ENCODE peak calls at places on chromosomes 16 and 17, in four cellular contexts. One of them, this sample, is unnamed. For H3K4me1, the result is how much of the 10 kb centered on the place peaks cover.

GRCh38 chr16:25734473-25735100 is 42.8 kb downstream of the HS3ST4 start:
- DNase-seq in adrenal gland: no peak
- DNase-seq in stomach: no peak
- DNase-seq in ascending aorta: no peak
- DNase-seq in this sample: no peak

GRCh38 chr17:40433551-40434384 is 9.5 kb upstream of the IGFBP4 start:
- DNase-seq in adrenal gland: no peak
- DNase-seq in stomach: no peak
- DNase-seq in ascending aorta: peak
- DNase-seq in this sample: peak

GRCh38 chr16:4538386-4539235 is at the start of gene CDIP1:
- DNase-seq in ascending aorta: peak
- DNase-seq in stomach: peak
- DNase-seq in adrenal gland: peak
- DNase-seq in this sample: peak

GRCh38 chr17:79627184-79627765 is 16.4 kb upstream of the RBFOX3 start:
- DNase-seq in ascending aorta: peak
- DNase-seq in adrenal gland: peak
- DNase-seq in stomach: peak
- DNase-seq in this sample: peak

GRCh38 chr17:2094891-2095535 is 40.1 kb downstream of the HIC1 start:
- DNase-seq in ascending aorta: peak
- DNase-seq in stomach: peak
- DNase-seq in adrenal gland: no peak
- DNase-seq in this sample: peak

GRCh38 chr17:77391668-77392375 is 251.1 kb downstream of the SEC14L1 start:
- DNase-seq in adrenal gland: no peak
- DNase-seq in ascending aorta: peak
- DNase-seq in stomach: no peak
- DNase-seq in this sample: no peak

GRCh38 chr16:75378616-75379015 is 54.7 kb downstream of the CFDP1 start:
- DNase-seq in adrenal gland: no peak
- DNase-seq in ascending aorta: no peak
- DNase-seq in stomach: no peak
- DNase-seq in this sample: no peak

GRCh38 chr17:7354262-7354781 is 634 bp upstream of the TMEM95 start:
- DNase-seq in stomach: no peak
- DNase-seq in ascending aorta: no peak
- DNase-seq in adrenal gland: no peak
- DNase-seq in this sample: no peak

GRCh38 chr16:12542818-12543699 is 260.6 kb downstream of the CPPED1 start:
- DNase-seq in ascending aorta: no peak
- DNase-seq in adrenal gland: no peak
- DNase-seq in stomach: no peak
- DNase-seq in this sample: no peak
- H3K27ac ChIP-seq in ascending aorta: no peak
- H3K27ac ChIP-seq in adrenal gland: no peak
- H3K27ac ChIP-seq in stomach: no peak
- H3K27ac ChIP-seq in this sample: no peak

GRCh38 chr16:68436581-68436980 is 11.7 kb downstream of the SMPD3 start:
- DNase-seq in adrenal gland: no peak
- DNase-seq in ascending aorta: no peak
- DNase-seq in stomach: no peak
- DNase-seq in this sample: no peak
- TF ChIP-seq CTCF in adrenal gland: no peak
- TF ChIP-seq CTCF in ascending aorta: no peak
- TF ChIP-seq CTCF in stomach: no peak
- TF ChIP-seq CTCF in this sample: peak

DNA sequence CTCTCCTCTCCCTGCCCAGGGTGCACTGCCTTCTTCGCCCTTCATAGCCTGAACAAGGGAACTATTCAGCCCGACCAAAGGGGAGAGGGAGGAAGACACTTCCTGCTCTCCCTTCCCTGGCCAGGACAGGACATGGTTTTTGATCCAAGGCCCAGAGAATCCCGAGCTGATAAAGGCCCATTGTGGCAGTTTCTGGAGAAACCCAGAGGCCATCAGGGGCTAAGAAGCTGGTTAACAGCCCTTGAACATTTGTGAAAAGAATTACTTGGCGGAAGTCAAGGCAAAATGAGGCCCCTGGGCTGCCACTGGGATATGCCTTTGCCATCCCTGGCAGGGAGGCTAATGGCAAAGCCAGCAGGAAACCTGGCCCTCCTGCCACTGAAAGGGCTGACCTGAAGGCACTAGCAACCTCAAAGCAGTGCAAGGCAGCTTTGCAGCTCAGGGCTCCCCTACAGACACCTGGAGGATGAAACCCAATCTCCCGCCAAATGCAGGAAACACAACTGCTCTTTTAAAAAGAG is 12.7 kb downstream of the PHB1 start:
- DNase-seq in adrenal gland: no peak
- DNase-seq in ascending aorta: no peak
- DNase-seq in stomach: no peak
- DNase-seq in this sample: no peak
- H3K4me1 ChIP-seq in adrenal gland: under half
- H3K4me1 ChIP-seq in ascending aorta: under half
- H3K4me1 ChIP-seq in stomach: under half
- H3K4me1 ChIP-seq in this sample: under half

GRCh38 chr17:42142371-42142896 is 12.4 kb downstream of the RAB5C start:
- DNase-seq in adrenal gland: no peak
- DNase-seq in stomach: no peak
- DNase-seq in ascending aorta: no peak
- DNase-seq in this sample: no peak
- H3K27ac ChIP-seq in adrenal gland: no peak
- H3K27ac ChIP-seq in stomach: no peak
- H3K27ac ChIP-seq in ascending aorta: peak
- H3K27ac ChIP-seq in this sample: peak

DNA sequence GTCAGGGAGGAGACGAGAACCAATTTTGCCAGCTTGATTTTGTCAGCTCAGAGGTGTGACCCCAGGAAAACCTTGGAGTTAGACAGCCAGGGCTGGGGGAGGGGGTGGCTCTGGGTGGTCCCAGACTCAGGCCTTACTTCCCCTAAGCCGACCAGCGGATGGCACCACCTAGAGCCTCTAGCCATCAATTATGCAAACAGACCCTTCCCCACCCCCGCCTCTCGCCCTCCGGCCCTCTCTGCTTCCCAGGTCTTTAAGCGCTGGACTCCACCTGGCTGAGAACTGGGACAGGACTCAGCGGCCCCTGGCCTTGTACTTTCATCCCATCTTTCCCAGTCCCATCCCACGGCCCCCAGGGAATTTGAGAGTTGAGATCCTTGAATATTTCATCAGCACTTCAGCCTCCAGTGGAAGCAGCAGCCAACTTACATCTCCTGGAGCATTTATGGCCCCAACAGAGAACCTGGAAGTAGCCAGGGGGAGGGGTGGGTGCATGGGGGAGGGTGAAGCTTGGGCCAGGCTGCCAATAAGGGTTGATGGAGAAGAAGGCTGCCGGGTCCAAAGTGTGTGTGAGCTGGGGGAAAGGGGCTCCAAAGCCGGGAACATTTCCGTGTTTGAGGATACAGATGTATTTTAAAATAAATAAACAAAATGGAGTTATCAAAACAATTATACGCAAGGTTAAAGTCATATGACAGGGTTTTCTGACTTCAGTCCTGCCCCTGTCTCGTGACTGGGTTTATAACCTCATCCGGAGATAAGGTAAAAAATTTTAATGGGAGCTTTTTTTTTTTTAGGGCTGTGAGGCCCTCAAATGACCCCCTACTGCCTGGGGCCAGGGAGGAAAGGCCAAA is 7.5 kb upstream of the JUP start:
- DNase-seq in adrenal gland: no peak
- DNase-seq in ascending aorta: no peak
- DNase-seq in stomach: no peak
- DNase-seq in this sample: no peak
- TF ChIP-seq CTCF in adrenal gland: no peak
- TF ChIP-seq CTCF in ascending aorta: no peak
- TF ChIP-seq CTCF in stomach: no peak
- TF ChIP-seq CTCF in this sample: no peak

DNA sequence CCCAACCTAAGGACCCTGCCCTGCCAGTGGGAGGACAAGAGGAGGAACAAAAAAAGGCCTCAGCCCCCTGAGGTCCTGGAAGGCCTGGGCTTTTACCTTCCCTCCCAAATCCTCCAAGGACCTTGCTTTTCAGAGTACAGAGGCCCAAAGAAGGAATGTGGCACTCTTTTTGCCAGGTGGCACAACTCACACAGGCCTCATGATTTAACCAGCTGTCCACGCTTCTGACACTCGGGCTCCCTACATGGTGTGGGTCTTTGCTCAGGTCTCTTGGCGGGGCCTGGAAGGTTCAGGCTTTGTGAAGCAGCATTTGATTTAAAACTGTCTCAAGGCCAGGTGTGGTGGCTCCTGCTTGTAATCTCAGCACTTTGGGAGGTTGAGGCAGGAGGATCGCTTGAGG is 120.6 kb downstream of the ABCC6 start:
- DNase-seq in stomach: no peak
- DNase-seq in ascending aorta: no peak
- DNase-seq in adrenal gland: no peak
- DNase-seq in this sample: no peak
- H3K4me1 ChIP-seq in stomach: under half
- H3K4me1 ChIP-seq in ascending aorta: under half
- H3K4me1 ChIP-seq in adrenal gland: under half
- H3K4me1 ChIP-seq in this sample: under half

GRCh38 chr17:9499041-9499440 is 76.6 kb downstream of the STX8 start:
- DNase-seq in adrenal gland: no peak
- DNase-seq in ascending aorta: no peak
- DNase-seq in stomach: no peak
- DNase-seq in this sample: no peak
- H3K27ac ChIP-seq in adrenal gland: no peak
- H3K27ac ChIP-seq in ascending aorta: no peak
- H3K27ac ChIP-seq in stomach: no peak
- H3K27ac ChIP-seq in this sample: no peak

GRCh38 chr16:15776572-15776971 is 80.3 kb downstream of the MYH11 start:
- DNase-seq in ascending aorta: no peak
- DNase-seq in stomach: no peak
- DNase-seq in adrenal gland: no peak
- DNase-seq in this sample: no peak

GRCh38 chr16:15778999-15779614 is 77.7 kb downstream of the MYH11 start:
- DNase-seq in ascending aorta: no peak
- DNase-seq in adrenal gland: no peak
- DNase-seq in stomach: no peak
- DNase-seq in this sample: no peak

GRCh38 chr16:15778204-15778743 is 78.6 kb downstream of the MYH11 start:
- DNase-seq in ascending aorta: no peak
- DNase-seq in stomach: no peak
- DNase-seq in adrenal gland: no peak
- DNase-seq in this sample: no peak

GRCh38 chr16:15775663-15776304 is 81.0 kb downstream of the MYH11 start:
- DNase-seq in adrenal gland: no peak
- DNase-seq in stomach: no peak
- DNase-seq in ascending aorta: no peak
- DNase-seq in this sample: no peak

DNA sequence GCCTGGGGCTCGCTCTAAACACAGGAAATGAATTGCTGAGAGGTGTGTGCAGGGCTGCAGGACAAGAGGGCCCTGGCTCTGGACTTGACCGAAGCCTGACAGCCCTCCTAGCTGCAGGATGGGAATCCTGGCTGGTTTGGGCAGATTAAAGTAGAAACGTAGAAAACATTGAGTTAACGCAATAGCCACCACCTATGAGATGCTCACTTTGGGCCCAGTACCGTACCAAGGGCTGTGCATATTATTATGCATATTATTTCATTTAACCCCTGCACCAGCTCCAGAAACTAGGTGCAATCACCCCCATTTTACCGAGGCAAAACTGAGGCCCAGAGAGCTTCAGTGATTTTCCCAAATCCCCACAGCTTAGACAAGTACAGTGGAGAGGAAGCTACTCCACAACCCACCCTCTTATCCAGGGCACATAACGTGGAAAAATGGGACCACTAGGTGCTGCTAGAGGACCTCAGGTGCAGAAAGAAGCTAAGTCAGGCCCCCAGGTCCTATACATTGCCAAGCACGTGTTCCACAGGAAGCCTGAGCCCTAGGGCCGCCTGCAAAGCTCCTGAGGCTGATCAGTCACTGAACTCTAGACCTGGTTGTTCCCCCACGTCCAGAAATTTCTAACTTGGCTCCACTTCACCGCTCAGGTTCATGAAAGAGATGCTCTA is 79.2 kb downstream of the MYH11 start:
- DNase-seq in stomach: no peak
- DNase-seq in adrenal gland: no peak
- DNase-seq in ascending aorta: no peak
- DNase-seq in this sample: no peak
- TF ChIP-seq CTCF in stomach: peak
- TF ChIP-seq CTCF in adrenal gland: no peak
- TF ChIP-seq CTCF in ascending aorta: no peak
- TF ChIP-seq CTCF in this sample: no peak

GRCh38 chr16:9097266-9098219 is 6.1 kb downstream of the HAPSTR1 start:
- DNase-seq in adrenal gland: no peak
- DNase-seq in stomach: no peak
- DNase-seq in ascending aorta: no peak
- DNase-seq in this sample: no peak
- H3K4me1 ChIP-seq in adrenal gland: half or more
- H3K4me1 ChIP-seq in stomach: half or more
- H3K4me1 ChIP-seq in ascending aorta: half or more
- H3K4me1 ChIP-seq in this sample: half or more